ENCODE peak calls at places on chromosomes 4 and X, in eight cellular contexts. F, W, Y, Q, U, D, M and P are unnamed samples.

GRCh38 chr4:185018834-185019450 is 652 bp downstream of the HELT start:
- DNase-seq in F (no peak), W (no peak), Y (no peak), U (no peak), M (no peak), Q (no peak), D (no peak), P (no peak)

GRCh38 chr4:1337951-1338751 is 8.9 kb upstream of the UVSSA start:
- DNase-seq in D (no peak), F (no peak), Y (no peak), M (no peak), Q (no peak), U (peak; percentile 66), W (no peak), P (no peak)

GRCh38 chr4:80213117-80213815 is 16.0 kb downstream of the PRDM8 start:
- DNase-seq in F (no peak), D (no peak), W (no peak), U (no peak), Q (no peak), Y (peak; percentile 51), M (no peak), P (no peak)

GRCh38 chr4:10808591-10808990 is 124.0 kb upstream of the CLNK start:
- DNase-seq in U (no peak), F (no peak), D (no peak), W (no peak), Y (peak; percentile 36), Q (peak; percentile 20), M (no peak), P (no peak)

GRCh38 chr4:26723216-26723615 is 137.4 kb upstream of the STIM2 start:
- DNase-seq in W (no peak), Y (no peak), M (no peak), D (no peak), U (no peak), Q (no peak), F (no peak), P (no peak)

GRCh38 chrX:149022485-149022884 is 482.6 kb downstream of the IDS start:
- DNase-seq in U (no peak), M (no peak), Q (no peak), Y (no peak), D (no peak), F (no peak), W (no peak), P (no peak)

GRCh38 chr4:114599231-114600065 is 841 bp downstream of the UGT8 start:
- DNase-seq in M (no peak), U (peak; percentile 84), Q (no peak), Y (no peak), W (no peak), D (no peak), F (no peak), P (peak; percentile 11)

GRCh38 chrX:53227224-53227765 is 2.3 kb upstream of the KDM5C start:
- DNase-seq in Q (no peak), D (no peak), M (no peak), F (no peak), U (no peak), Y (no peak), W (no peak), P (no peak)

GRCh38 chr4:13193662-13194061 is 290.5 kb downstream of the RAB28 start:
- DNase-seq in F (no peak), Y (no peak), W (no peak), M (no peak), Q (no peak), U (no peak), D (no peak), P (peak; percentile 5)

GRCh38 chr4:152784490-152785195 is 4.9 kb downstream of the ARFIP1 start:
- DNase-seq in F (no peak), M (no peak), W (no peak), Y (peak; percentile 53), U (no peak), Q (no peak), D (no peak), P (no peak)

GRCh38 chr4:123922847-123923246 is 526.3 kb downstream of the SPRY1 start:
- DNase-seq in F (no peak), Y (no peak), U (no peak), W (no peak), D (no peak), M (no peak), Q (no peak), P (no peak)

GRCh38 chr4:8912506-8912905 is 40.9 kb upstream of the HMX1 start:
- DNase-seq in W (no peak), U (peak; percentile 59), Q (no peak), Y (no peak), D (no peak), F (no peak), M (no peak), P (no peak)

GRCh38 chr4:186131935-186132334 is 27.4 kb downstream of the FAM149A start:
- DNase-seq in Q (no peak), M (no peak), W (no peak), Y (no peak), U (no peak), F (no peak), D (no peak), P (no peak)

GRCh38 chrX:106999002-106999975 is 723 bp downstream of the MORC4 start:
- DNase-seq in F (peak; percentile 7), Q (peak; percentile 54), U (peak; percentile 77), D (peak; percentile 38), W (peak; percentile 48), M (no peak), Y (peak; percentile 33), P (no peak)

GRCh38 chr4:99300934-99301333 is 10.1 kb upstream of the ADH1A start:
- DNase-seq in Q (peak; percentile 80), F (no peak), W (peak; percentile 91), Y (peak; percentile 93), U (no peak), M (no peak), D (peak; percentile 60), P (no peak)

GRCh38 chrX:150941580-150941979 is 41.6 kb upstream of the HMGB3 start:
- DNase-seq in Y (no peak), F (no peak), D (no peak), W (no peak), U (no peak), M (no peak), Q (no peak), P (no peak)

GRCh38 chr4:111506706-111507105 is 638.5 kb upstream of the FAM241A start:
- DNase-seq in Q (no peak), D (no peak), M (no peak), U (no peak), W (no peak), F (no peak), Y (peak; percentile 2), P (no peak)

GRCh38 chrX:111164728-111165127 is 68.7 kb downstream of the PAK3 start:
- DNase-seq in M (no peak), D (no peak), U (no peak), Q (no peak), F (no peak), Y (no peak), W (no peak), P (no peak)

GRCh38 chrX:12480956-12481355 is 310.3 kb upstream of the PRPS2 start:
- DNase-seq in D (no peak), F (no peak), U (no peak), W (no peak), Q (no peak), Y (no peak), M (peak; percentile 1), P (no peak)

GRCh38 chr4:153448003-153448731 is 18.0 kb upstream of the TMEM131L start:
- DNase-seq in W (no peak), Y (no peak), M (no peak), F (no peak), Q (no peak), U (no peak), D (no peak), P (no peak)

DNA sequence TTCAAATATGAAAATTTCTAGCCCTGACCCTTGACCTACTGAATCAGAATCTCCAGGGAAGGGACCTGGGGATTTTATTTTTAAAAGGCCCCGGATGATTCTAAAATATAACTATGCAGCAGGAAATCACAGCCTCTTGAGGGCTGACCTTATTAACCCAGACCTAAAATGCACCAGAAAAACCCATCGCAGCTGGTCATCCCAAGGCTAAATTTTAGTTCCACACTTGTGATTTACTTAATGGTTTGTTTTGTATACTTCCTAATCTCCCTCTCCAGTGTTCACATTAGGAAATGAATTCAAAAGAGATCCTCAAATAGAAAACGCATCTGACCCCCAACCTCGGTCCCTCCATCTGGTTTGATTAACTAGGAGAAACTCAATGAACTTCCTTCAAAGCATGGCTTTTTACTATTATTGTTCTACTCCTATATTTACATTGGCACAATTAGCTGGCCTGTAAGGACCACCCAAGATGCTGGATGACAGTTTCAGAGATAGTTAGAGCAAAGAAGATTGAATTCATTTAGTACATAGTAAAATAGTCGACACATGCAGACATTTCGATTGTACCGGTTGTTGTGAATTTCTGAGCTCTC is 147.8 kb upstream of the MED14 start:
- DNase-seq in U (no peak), Q (no peak), D (no peak), W (no peak), Y (no peak), F (no peak), M (no peak), P (no peak)
- H3K27me3 ChIP-seq in U (no peaks in the 10 kb centered on the region), Q (no peaks in the 10 kb centered on the region), D (no peaks in the 10 kb centered on the region), W (no peaks in the 10 kb centered on the region), Y (no peaks in the 10 kb centered on the region), F (no peaks in the 10 kb centered on the region), M (no peaks in the 10 kb centered on the region), P (no peaks in the 10 kb centered on the region)

GRCh38 chr4:78396613-78397291 is 154.8 kb upstream of the ANXA3 start:
- DNase-seq in U (no peak), Q (no peak), F (no peak), W (no peak), Y (no peak), D (no peak), M (no peak), P (no peak)
- H3K27ac ChIP-seq in U (no peak overlapping the region), Q (no peak overlapping the region), F (no peak overlapping the region), W (no peak overlapping the region), Y (no peak overlapping the region), D (no peak overlapping the region), M (no peak overlapping the region), P (no peak overlapping the region)

GRCh38 chr4:39348371-39349265 is 17.5 kb downstream of the RFC1 start:
- DNase-seq in Y (peak; percentile 51), W (no peak), D (no peak), M (no peak), U (no peak), Q (no peak), F (no peak), P (no peak)

GRCh38 chr4:39349326-39349725 is 16.8 kb downstream of the RFC1 start:
- DNase-seq in F (no peak), Y (no peak), M (no peak), U (no peak), W (no peak), Q (no peak), D (no peak), P (no peak)

GRCh38 chr4:39357002-39357401 is 9.2 kb downstream of the RFC1 start:
- DNase-seq in Y (no peak), W (no peak), Q (no peak), D (no peak), F (no peak), M (no peak), U (no peak), P (no peak)

GRCh38 chr4:39354178-39354503 is 12.0 kb downstream of the RFC1 start:
- DNase-seq in W (no peak), M (no peak), U (no peak), Q (no peak), F (no peak), Y (no peak), D (no peak), P (no peak)

GRCh38 chr4:39353478-39354177 is 12.5 kb downstream of the RFC1 start:
- DNase-seq in M (no peak), Y (no peak), D (no peak), F (no peak), U (no peak), W (no peak), Q (no peak), P (no peak)
- H3K4me3 ChIP-seq in M (peak overlapping the region; percentile 65), Y (peak overlapping the region; percentile 9), D (peak overlapping the region; percentile 33), F (peak overlapping the region; percentile 44), U (no peak overlapping the region), W (peak overlapping the region; percentile 23), Q (peak overlapping the region; percentile 32), P (no peak overlapping the region)

GRCh38 chr4:41878991-41879491 is 56.2 kb upstream of the TMEM33 start:
- DNase-seq in Q (no peak), F (no peak), D (no peak), W (no peak), Y (no peak), M (no peak), U (peak; percentile 76), P (no peak)
- H3K27me3 ChIP-seq in Q (peaks cover 46% of the 10 kb centered on the region), F (peaks cover 27% of the 10 kb centered on the region), D (peaks cover 98% of the 10 kb centered on the region), W (peaks cover 36% of the 10 kb centered on the region), Y (peaks cover 90% of the 10 kb centered on the region), M (peaks cover 71% of the 10 kb centered on the region), U (peaks cover 71% of the 10 kb centered on the region), P (peaks cover 91% of the 10 kb centered on the region)